ENCODE peak calls at places on chromosomes 11 and 22, in ten cellular contexts. E, J, M, I, L, H, D, A, X and O are unnamed samples.
A peak's percentile ranks its signal among the peaks of the same experiment; 100 is the strongest.

GRCh38 chr11:78731008-78731407 is 156.3 kb upstream of the NARS2 start:
- DNase-seq in M (no peak), X (peak; percentile 14), H (peak; percentile 12), L (no peak), J (no peak), I (no peak), E (no peak), D (no peak), A (no peak), O (no peak)

GRCh38 chr22:30574095-30574981 is at the start of gene GAL3ST1:
- DNase-seq in L (peak; percentile 75), X (peak; percentile 79), E (no peak), D (no peak), H (peak; percentile 66), A (no peak), I (no peak), J (no peak), M (no peak), O (no peak)

GRCh38 chr11:2772544-2773031 is 72.8 kb upstream of the KCNQ1OT1 start:
- DNase-seq in H (peak; percentile 31), E (peak; percentile 75), D (peak; percentile 66), A (no peak), J (no peak), X (no peak), I (no peak), M (peak; percentile 10), L (peak; percentile 10), O (peak; percentile 10)

GRCh38 chr22:37999236-37999635 is 14.9 kb upstream of the SOX10 start:
- DNase-seq in H (no peak), E (no peak), I (no peak), J (no peak), X (no peak), L (no peak), A (no peak), D (no peak), M (no peak), O (no peak)

GRCh38 chr11:59801981-59802638 is 8.5 kb downstream of the MRPL16 start:
- DNase-seq in H (no peak), L (no peak), J (no peak), E (peak; percentile 36), M (peak; percentile 43), I (no peak), X (no peak), D (no peak), A (no peak), O (no peak)

GRCh38 chr22:39368402-39368801 is 18.6 kb downstream of the SYNGR1 start:
- DNase-seq in D (no peak), I (no peak), A (no peak), X (no peak), H (no peak), J (no peak), M (no peak), E (no peak), L (no peak), O (no peak)

GRCh38 chr22:27467039-27467438 is 334.5 kb downstream of the MN1 start:
- DNase-seq in L (no peak), H (no peak), I (no peak), X (no peak), E (no peak), A (no peak), J (no peak), D (no peak), M (no peak), O (no peak)

GRCh38 chr11:72696866-72697428 is 22.7 kb upstream of the PDE2A start:
- DNase-seq in E (no peak), X (no peak), J (peak; percentile 81), I (no peak), L (peak; percentile 38), H (no peak), M (peak; percentile 56), D (no peak), A (no peak), O (no peak)

GRCh38 chr22:31086703-31087330 is 5.7 kb downstream of the SMTN start:
- DNase-seq in A (no peak), I (no peak), E (no peak), L (no peak), X (peak; percentile 9), H (no peak), D (no peak), J (no peak), M (peak; percentile 52), O (peak; percentile 25)

GRCh38 chr11:12528487-12528886 is 145.7 kb upstream of the TEAD1 start:
- DNase-seq in I (no peak), J (no peak), M (no peak), E (no peak), A (no peak), D (no peak), X (no peak), H (no peak), L (no peak), O (no peak)

GRCh38 chr11:2517016-2517385 is 72.2 kb downstream of the KCNQ1 start:
- DNase-seq in J (no peak), D (no peak), H (peak; percentile 4), X (no peak), A (no peak), I (no peak), M (no peak), E (no peak), L (no peak), O (peak; percentile 38)

GRCh38 chr11:103619480-103619879 is 417.0 kb upstream of the DDI1 start:
- DNase-seq in L (no peak), D (no peak), I (no peak), J (no peak), X (peak; percentile 11), A (no peak), E (no peak), H (no peak), M (no peak), O (no peak)

GRCh38 chr11:46710821-46711269 is 8.2 kb upstream of the F2 start:
- DNase-seq in E (peak; percentile 97), I (no peak), J (peak; percentile 75), X (no peak), H (peak; percentile 17), D (no peak), L (peak; percentile 43), A (no peak), M (peak; percentile 82), O (peak; percentile 83)

GRCh38 chr11:11520231-11521015 is 101.4 kb downstream of the GALNT18 start:
- DNase-seq in D (no peak), I (no peak), H (no peak), E (no peak), J (no peak), X (no peak), A (no peak), L (no peak), M (no peak), O (no peak)

GRCh38 chr22:27107824-27108223 is 450.4 kb downstream of the MIAT start:
- DNase-seq in E (peak; percentile 94), L (peak; percentile 83), A (no peak), D (no peak), M (peak; percentile 75), I (no peak), X (peak; percentile 82), J (peak; percentile 73), H (peak; percentile 45), O (no peak)

GRCh38 chr22:46609175-46609690 is 11.0 kb upstream of the GRAMD4 start:
- DNase-seq in A (no peak), L (no peak), D (no peak), H (peak; percentile 71), E (no peak), J (no peak), M (no peak), I (no peak), X (peak; percentile 53), O (no peak)

GRCh38 chr11:128467610-128468041 is 119.7 kb downstream of the ETS1 start:
- DNase-seq in H (no peak), L (no peak), X (peak; percentile 70), E (peak; percentile 100), A (no peak), J (peak; percentile 49), D (peak; percentile 91), M (peak; percentile 58), I (no peak), O (no peak)

GRCh38 chr11:67269401-67270255 is 3.4 kb downstream of the GRK2 start:
- DNase-seq in D (no peak), E (no peak), H (peak; percentile 73), M (peak; percentile 21), X (no peak), J (no peak), A (no peak), L (peak; percentile 65), I (no peak), O (peak; percentile 67)

GRCh38 chr22:42176271-42176670 is 45.7 kb upstream of the CYP2D6 start:
- DNase-seq in I (no peak), D (no peak), E (no peak), M (no peak), A (no peak), H (no peak), J (no peak), L (no peak), X (peak; percentile 40), O (no peak)
- H3K4me1 ChIP-seq in I (peaks cover 23% of the 10 kb centered on the region), D (peaks cover 13% of the 10 kb centered on the region), E (peaks cover 12% of the 10 kb centered on the region), M (no peaks in the 10 kb centered on the region), A (peaks cover 4% of the 10 kb centered on the region), H (peaks cover 23% of the 10 kb centered on the region), J (peaks cover 3% of the 10 kb centered on the region), L (peaks cover 39% of the 10 kb centered on the region), X (peaks cover 49% of the 10 kb centered on the region), O (peaks cover 9% of the 10 kb centered on the region)

DNA sequence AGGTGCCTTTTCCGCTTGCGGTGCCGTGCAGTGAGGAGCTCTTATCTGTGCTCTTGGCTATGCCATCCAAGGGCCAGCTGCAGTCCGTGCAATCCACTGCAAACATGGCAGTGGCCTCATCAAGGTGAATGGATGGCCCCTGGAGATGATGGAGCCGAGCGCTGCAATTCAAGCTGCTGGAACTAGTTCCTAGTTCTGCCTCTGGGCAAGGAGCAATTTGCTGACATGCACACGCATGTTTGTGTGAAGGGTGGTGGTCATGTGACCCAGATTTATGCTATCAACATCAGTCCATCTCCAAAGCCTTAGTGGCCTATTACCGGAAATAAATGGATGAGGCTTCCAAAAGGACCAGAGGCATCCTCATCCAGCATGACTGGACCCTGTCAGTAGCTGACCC is 3.1 kb upstream of the EHD1 start:
- DNase-seq in A (no peak), I (no peak), M (no peak), X (no peak), L (no peak), J (no peak), E (no peak), H (no peak), D (no peak), O (no peak)
- H3K4me1 ChIP-seq in A (peaks cover 5% of the 10 kb centered on the region), I (peaks cover 22% of the 10 kb centered on the region), M (no peaks in the 10 kb centered on the region), X (peaks cover 23% of the 10 kb centered on the region), L (peaks cover 26% of the 10 kb centered on the region), J (peaks cover 19% of the 10 kb centered on the region), E (peaks cover 7% of the 10 kb centered on the region), H (peaks cover 7% of the 10 kb centered on the region), D (peaks cover 29% of the 10 kb centered on the region), O (peaks cover 51% of the 10 kb centered on the region)

DNA sequence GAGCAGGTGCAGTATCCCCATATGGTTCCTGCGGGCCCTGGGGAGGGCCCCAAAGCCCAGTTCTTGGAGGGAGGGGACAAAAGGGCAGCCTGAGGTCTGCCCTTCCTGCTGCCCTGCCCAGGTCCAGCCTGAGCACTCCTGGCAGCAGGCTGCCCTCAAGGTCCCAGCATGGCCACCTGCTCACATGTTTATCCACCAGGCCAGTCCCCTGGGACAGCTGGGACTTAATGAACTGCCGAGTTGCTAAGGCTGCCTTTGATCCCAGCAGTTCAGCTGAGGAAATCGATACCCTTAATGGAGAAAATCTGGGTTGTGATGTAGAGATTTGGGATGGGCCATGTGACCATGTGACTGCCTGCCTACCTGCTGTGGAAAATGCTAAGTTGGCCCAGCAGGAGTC is 146.2 kb downstream of the TRIM29 start:
- DNase-seq in I (no peak), A (no peak), J (no peak), X (no peak), L (no peak), H (no peak), M (no peak), D (no peak), E (no peak), O (no peak)
- H3K4me1 ChIP-seq in I (no peaks in the 10 kb centered on the region), A (peaks cover 21% of the 10 kb centered on the region), J (no peaks in the 10 kb centered on the region), X (no peaks in the 10 kb centered on the region), L (peaks cover 6% of the 10 kb centered on the region), H (no peaks in the 10 kb centered on the region), M (no peaks in the 10 kb centered on the region), D (peaks cover 4% of the 10 kb centered on the region), E (no peaks in the 10 kb centered on the region), O (peaks cover 11% of the 10 kb centered on the region)

GRCh38 chr11:118922745-118923627 is 2.7 kb downstream of the BCL9L start:
- DNase-seq in H (no peak), D (no peak), E (no peak), J (no peak), I (no peak), A (no peak), L (no peak), M (no peak), X (peak; percentile 16), O (no peak)
- H3K4me1 ChIP-seq in H (peaks cover 55% of the 10 kb centered on the region), D (peaks cover 74% of the 10 kb centered on the region), E (peaks cover 26% of the 10 kb centered on the region), J (peaks cover 59% of the 10 kb centered on the region), I (peaks cover 21% of the 10 kb centered on the region), A (peaks cover 29% of the 10 kb centered on the region), L (peaks cover 81% of the 10 kb centered on the region), M (peaks cover 5% of the 10 kb centered on the region), X (peaks cover 49% of the 10 kb centered on the region), O (peaks cover 80% of the 10 kb centered on the region)